ENCODE peak calls at places on chromosomes 13 and 19, in eight cellular contexts. R, G, U, Q, B, J, O and N are unnamed samples.

GRCh38 chr13:26742691-26743358 is 17.8 kb downstream of the GPR12 start:
- DNase-seq in R (no peak), G (no peak), U (no peak), Q (no peak), B (no peak), J (no peak), O (no peak), N (no peak)

GRCh38 chr19:2668188-2668763 is 34.2 kb downstream of the GNG7 start:
- DNase-seq in R (no peak), G (no peak), U (no peak), Q (no peak), B (no peak), J (no peak), O (no peak), N (peak; percentile 55)

GRCh38 chr19:3357362-3357730 is 9.0 kb upstream of the NFIC start:
- DNase-seq in R (no peak), G (no peak), U (peak; percentile 18), Q (no peak), B (no peak), J (no peak), O (no peak), N (no peak)

GRCh38 chr19:46381746-46382345 is 31.5 kb downstream of the CCDC8 start:
- DNase-seq in R (no peak), G (no peak), U (no peak), Q (no peak), B (no peak), J (no peak), O (no peak), N (no peak)

GRCh38 chr13:94620286-94620896 is 18.7 kb downstream of the GPR180 start:
- DNase-seq in R (no peak), G (peak; percentile 43), U (peak; percentile 36), Q (no peak), B (no peak), J (no peak), O (no peak), N (peak; percentile 30)

GRCh38 chr13:19982447-19983043 is 24.0 kb downstream of the ZMYM2 start:
- DNase-seq in R (no peak), G (no peak), U (no peak), Q (no peak), B (no peak), J (no peak), O (no peak), N (no peak)

GRCh38 chr19:2540646-2541454 is 64.9 kb downstream of the GADD45B start:
- DNase-seq in R (no peak), G (peak; percentile 62), U (no peak), Q (no peak), B (no peak), J (no peak), O (peak; percentile 40), N (no peak)

GRCh38 chr13:37647038-37647650 is 48.6 kb upstream of the POSTN start:
- DNase-seq in R (no peak), G (no peak), U (no peak), Q (no peak), B (no peak), J (no peak), O (no peak), N (no peak)